ENCODE peak calls at places on chromosomes 6 and 20, in seven cellular contexts. P, H, Q, V, B, N and S are unnamed samples.
A peak's percentile ranks its signal among the peaks of the same experiment; 100 is the strongest.

GRCh38 chr6:1388927-1389790 is at the start of gene FOXF2:
- DNase-seq in P (no peak), H (no peak), Q (no peak), V (no peak), B (no peak), N (no peak), S (no peak)

GRCh38 chr6:140051521-140052455 is 677.3 kb upstream of the CITED2 start:
- DNase-seq in P (no peak), H (no peak), Q (peak; percentile 98), V (no peak), B (no peak), N (no peak), S (peak; percentile 72)

GRCh38 chr20:3126527-3126859 is 33.2 kb downstream of the FASTKD5 start:
- DNase-seq in P (no peak), H (no peak), Q (no peak), V (no peak), B (no peak), N (no peak), S (no peak)

GRCh38 chr6:9487128-9487527 is 927.7 kb downstream of the TFAP2A start:
- DNase-seq in P (no peak), H (no peak), Q (no peak), V (no peak), B (no peak), N (no peak), S (no peak)

GRCh38 chr20:36315545-36316351 is 9.6 kb downstream of the DLGAP4 start:
- DNase-seq in P (no peak), H (no peak), Q (no peak), V (no peak), B (peak; percentile 30), N (no peak), S (no peak)

GRCh38 chr6:48757661-48758060 is 646.7 kb upstream of the PTCHD4 start:
- DNase-seq in P (no peak), H (no peak), Q (no peak), V (no peak), B (no peak), N (no peak), S (no peak)

GRCh38 chr6:80767808-80768207 is 661.3 kb downstream of the BCKDHB start:
- DNase-seq in P (peak; percentile 16), H (peak; percentile 82), Q (peak; percentile 65), V (peak; percentile 6), B (no peak), N (no peak), S (peak; percentile 81)

GRCh38 chr6:12232339-12232738 is 57.8 kb upstream of the EDN1 start:
- DNase-seq in P (no peak), H (no peak), Q (peak; percentile 55), V (no peak), B (no peak), N (no peak), S (no peak)

GRCh38 chr20:46214831-46215488 is 93.3 kb downstream of the CDH22 start:
- DNase-seq in P (no peak), H (no peak), Q (no peak), V (no peak), B (no peak), N (no peak), S (no peak)